ENCODE peak calls at places on chromosomes 11 and 22, in seven cellular contexts. U, F, O, Z, Q, J and T are unnamed samples.

GRCh38 chr11:10478066-10478465 is 23.0 kb downstream of the AMPD3 start:
- DNase-seq in U (no peak), F (no peak), O (no peak), Z (no peak), Q (no peak), J (no peak), T (no peak)

GRCh38 chr22:37546436-37547248 is 13.6 kb upstream of the CDC42EP1 start:
- DNase-seq in U (peak; percentile 84), F (peak; percentile 78), O (peak; percentile 76), Z (no peak), Q (peak; percentile 90), J (peak; percentile 78), T (no peak)

GRCh38 chr11:47328449-47329390 is 23.8 kb downstream of the MYBPC3 start:
- DNase-seq in U (no peak), F (no peak), O (no peak), Z (no peak), Q (no peak), J (no peak), T (no peak)

GRCh38 chr11:20337526-20338154 is 25.9 kb upstream of the HTATIP2 start:
- DNase-seq in U (peak; percentile 54), F (peak; percentile 24), O (no peak), Z (peak; percentile 42), Q (no peak), J (no peak), T (peak; percentile 36)

GRCh38 chr11:74673956-74674355 is 57.3 kb downstream of the CHRDL2 start:
- DNase-seq in U (no peak), F (no peak), O (no peak), Z (peak; percentile 64), Q (no peak), J (no peak), T (no peak)

GRCh38 chr11:72789493-72790131 is 4.2 kb downstream of the STARD10 start:
- DNase-seq in U (peak; percentile 42), F (peak; percentile 69), O (no peak), Z (no peak), Q (no peak), J (peak; percentile 68), T (no peak)

GRCh38 chr11:763073-763463 is 14.2 kb downstream of the GATD1 start:
- DNase-seq in U (no peak), F (no peak), O (no peak), Z (no peak), Q (no peak), J (no peak), T (no peak)

GRCh38 chr22:20602589-20603164 is 95.3 kb downstream of the MED15 start:
- DNase-seq in U (no peak), F (no peak), O (no peak), Z (no peak), Q (no peak), J (no peak), T (no peak)

GRCh38 chr11:2175659-2176058 is 4.0 kb upstream of the TH start:
- DNase-seq in U (peak; percentile 30), F (peak; percentile 33), O (no peak), Z (no peak), Q (no peak), J (no peak), T (no peak)

GRCh38 chr11:73139476-73140198 is 2.5 kb downstream of the FCHSD2 start:
- DNase-seq in U (peak; percentile 60), F (peak; percentile 35), O (no peak), Z (peak; percentile 28), Q (no peak), J (no peak), T (no peak)

GRCh38 chr22:32446321-32446720 is 17.9 kb downstream of the BPIFC start:
- DNase-seq in U (peak; percentile 3), F (peak; percentile 26), O (no peak), Z (no peak), Q (no peak), J (no peak), T (no peak)

GRCh38 chr11:78277314-78277994 is 88.7 kb downstream of the USP35 start:
- DNase-seq in U (no peak), F (no peak), O (no peak), Z (no peak), Q (no peak), J (no peak), T (no peak)

GRCh38 chr22:30321461-30321860 is 5.3 kb downstream of the TBC1D10A start:
- DNase-seq in U (no peak), F (no peak), O (no peak), Z (no peak), Q (no peak), J (no peak), T (no peak)

GRCh38 chr11:118606844-118607228 is 579 bp upstream of the PHLDB1 start:
- DNase-seq in U (no peak), F (no peak), O (no peak), Z (no peak), Q (no peak), J (no peak), T (no peak)

GRCh38 chr11:12143461-12144258 is 33.3 kb downstream of the MICAL2 start:
- DNase-seq in U (peak; percentile 62), F (no peak), O (no peak), Z (peak; percentile 13), Q (no peak), J (no peak), T (no peak)

GRCh38 chr22:19178065-19178658 is 374 bp downstream of the SLC25A1 start:
- DNase-seq in U (peak; percentile 36), F (peak; percentile 67), O (no peak), Z (no peak), Q (peak; percentile 60), J (peak; percentile 53), T (peak; percentile 55)

GRCh38 chr11:88454881-88455280 is 117.3 kb upstream of the CTSC start:
- DNase-seq in U (peak; percentile 72), F (peak; percentile 52), O (no peak), Z (no peak), Q (no peak), J (no peak), T (no peak)

GRCh38 chr11:3106736-3107524 is 49.7 kb upstream of the CARS1 start:
- DNase-seq in U (no peak), F (no peak), O (no peak), Z (no peak), Q (no peak), J (no peak), T (no peak)

GRCh38 chr11:62958547-62959071 is 26.2 kb downstream of the SLC22A6 start:
- DNase-seq in U (peak; percentile 17), F (peak; percentile 16), O (no peak), Z (no peak), Q (no peak), J (peak; percentile 41), T (no peak)

GRCh38 chr22:46598737-46599424 is 21.3 kb upstream of the GRAMD4 start:
- DNase-seq in U (no peak), F (peak; percentile 38), O (no peak), Z (no peak), Q (peak; percentile 46), J (peak; percentile 30), T (no peak)

GRCh38 chr22:46825145-46825544 is 62.7 kb downstream of the TBC1D22A start:
- DNase-seq in U (no peak), F (no peak), O (no peak), Z (no peak), Q (no peak), J (no peak), T (no peak)

GRCh38 chr11:31050061-31050790 is 319.3 kb downstream of the DCDC1 start:
- DNase-seq in U (no peak), F (no peak), O (no peak), Z (no peak), Q (no peak), J (no peak), T (no peak)

GRCh38 chr11:31045335-31045734 is 324.2 kb downstream of the DCDC1 start:
- DNase-seq in U (peak; percentile 37), F (no peak), O (no peak), Z (peak; percentile 29), Q (no peak), J (no peak), T (no peak)
- TF ChIP-seq CTCF in U (peak; percentile 32), F (no peak), O (no peak), Z (peak; percentile 24), Q (peak; percentile 53), J (peak; percentile 35), T (peak; percentile 29)

GRCh38 chr11:97454988-97455387 is 1065.2 kb downstream of the JRKL start:
- DNase-seq in U (peak; percentile 72), F (no peak), O (no peak), Z (no peak), Q (no peak), J (no peak), T (no peak)
- TF ChIP-seq CTCF in U (peak; percentile 68), F (no peak), O (no peak), Z (no peak), Q (no peak), J (peak; percentile 59), T (no peak)

GRCh38 chr11:107921997-107922396 is 6.3 kb upstream of the RAB39A start:
- DNase-seq in U (no peak), F (no peak), O (no peak), Z (no peak), Q (no peak), J (no peak), T (no peak)

GRCh38 chr11:107915229-107915628 is 13.0 kb upstream of the RAB39A start:
- DNase-seq in U (no peak), F (no peak), O (no peak), Z (no peak), Q (no peak), J (no peak), T (no peak)

GRCh38 chr11:107916671-107917241 is 11.5 kb upstream of the RAB39A start:
- DNase-seq in U (peak; percentile 22), F (peak; percentile 10), O (no peak), Z (no peak), Q (peak; percentile 16), J (no peak), T (peak; percentile 57)
- TF ChIP-seq CTCF in U (peak; percentile 52), F (peak; percentile 60), O (no peak), Z (no peak), Q (no peak), J (peak; percentile 44), T (peak; percentile 79)

GRCh38 chr11:126293726-126294125 is 10.1 kb upstream of the DCPS start:
- DNase-seq in U (no peak), F (no peak), O (no peak), Z (no peak), Q (no peak), J (no peak), T (no peak)
- TF ChIP-seq CTCF in U (no peak), F (no peak), O (no peak), Z (no peak), Q (no peak), J (no peak), T (no peak)